ENCODE peak calls at places on chromosome 21, in six cellular contexts. F is H9, R is IMR-90, C is neuronal stem cell, I is mesenchymal stem cell, P is trophoblast cell. N is an unnamed sample.

GRCh38 chr21:35525443-35525842 is 476.3 kb upstream of the RUNX1 start:
- DNase-seq in F (no peak), R (peak; percentile 54), C (no peak), I (no peak), P (no peak), N (no peak)

GRCh38 chr21:32884062-32884461 is 112.5 kb upstream of the PAXBP1 start:
- DNase-seq in F (peak; percentile 66), R (no peak), C (no peak), I (no peak), P (no peak), N (peak; percentile 46)

GRCh38 chr21:25296239-25296638 is 311.0 kb downstream of the MRPL39 start:
- DNase-seq in F (no peak), R (no peak), C (no peak), I (no peak), P (no peak), N (no peak)

GRCh38 chr21:18782721-18783120 is 379.1 kb upstream of the TMPRSS15 start:
- DNase-seq in F (no peak), R (no peak), C (no peak), I (no peak), P (no peak), N (no peak)

GRCh38 chr21:20627594-20627993 is 370.6 kb upstream of the NCAM2 start:
- DNase-seq in F (peak; percentile 57), R (no peak), C (no peak), I (no peak), P (no peak), N (no peak)

GRCh38 chr21:34061983-34062382 is 11.4 kb upstream of the MRPS6 start:
- DNase-seq in F (no peak), R (no peak), C (no peak), I (no peak), P (no peak), N (no peak)

GRCh38 chr21:17673261-17674020 is 60.7 kb upstream of the BTG3 start:
- DNase-seq in F (no peak), R (no peak), C (no peak), I (no peak), P (peak; percentile 50), N (no peak)

GRCh38 chr21:15809818-15810217 is 80.0 kb downstream of the USP25 start:
- DNase-seq in F (no peak), R (peak; percentile 78), C (no peak), I (peak; percentile 49), P (no peak), N (no peak)

GRCh38 chr21:36813071-36813470 is 114.2 kb downstream of the SIM2 start:
- DNase-seq in F (no peak), R (no peak), C (no peak), I (no peak), P (peak; percentile 65), N (no peak)

GRCh38 chr21:35294231-35294898 is 245.3 kb upstream of the RUNX1 start:
- DNase-seq in F (no peak), R (no peak), C (no peak), I (no peak), P (peak; percentile 30), N (no peak)

GRCh38 chr21:42122398-42122797 is 51.3 kb downstream of the UMODL1 start:
- DNase-seq in F (no peak), R (no peak), C (no peak), I (no peak), P (no peak), N (no peak)
- H2AK5ac ChIP-seq in F (no peak overlapping the region), R (no peak overlapping the region), C (no peak overlapping the region), I (no peak overlapping the region), P (no peak overlapping the region), N (peak overlapping the region; percentile 94)

GRCh38 chr21:44425895-44426662 is 29.2 kb upstream of the LRRC3 start:
- DNase-seq in F (peak; percentile 24), R (no peak), C (no peak), I (no peak), P (no peak), N (no peak)
- H3K14ac ChIP-seq in F (no peak overlapping the region), R (no peak overlapping the region), C (peak overlapping the region; percentile 89), I (no peak overlapping the region), P (no peak overlapping the region), N (no peak overlapping the region)

DNA sequence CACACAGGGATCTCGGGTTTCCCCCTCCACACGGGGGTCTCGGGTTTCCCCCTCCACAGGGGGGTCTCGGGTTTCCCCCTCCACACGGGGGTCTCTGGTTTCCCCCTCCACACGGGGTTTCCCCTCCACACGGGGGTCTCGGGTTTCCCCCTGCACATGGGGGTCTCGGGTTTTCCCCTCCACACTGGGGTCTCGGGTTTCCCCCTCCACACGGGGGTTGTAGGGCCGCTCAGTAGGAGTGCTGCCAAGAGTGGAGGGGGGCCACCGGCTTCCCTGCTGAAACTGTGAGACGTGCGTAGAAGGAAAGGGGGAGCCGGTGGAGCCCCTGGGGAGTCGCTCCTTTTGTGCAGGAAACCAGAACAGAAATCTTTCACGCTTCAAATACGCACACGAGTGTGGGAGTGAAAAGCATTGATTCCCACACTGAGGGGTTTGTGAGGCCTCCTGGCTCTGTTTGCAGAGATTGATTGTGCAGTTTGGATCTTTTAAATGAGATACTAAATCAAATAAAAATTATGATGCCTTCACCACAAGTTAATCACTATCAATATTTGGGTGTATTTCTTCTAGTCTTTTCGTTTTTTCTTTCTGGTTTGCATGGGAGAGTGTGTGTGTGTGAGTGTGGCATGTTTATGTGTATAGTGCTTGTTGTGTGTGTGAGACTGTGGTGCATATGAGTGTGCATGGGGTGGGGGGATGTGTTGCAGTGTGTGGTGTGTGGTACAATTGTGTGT is 54.3 kb upstream of the TRAPPC10 start:
- DNase-seq in F (no peak), R (no peak), C (no peak), I (no peak), P (no peak), N (no peak)
- H2AK5ac ChIP-seq in F (no peak overlapping the region), R (no peak overlapping the region), C (peak overlapping the region; percentile 50), I (no peak overlapping the region), P (no peak overlapping the region), N (peak overlapping the region; percentile 78)

GRCh38 chr21:45639206-45640000 is 4.1 kb upstream of the PCBP3 start:
- DNase-seq in F (no peak), R (no peak), C (no peak), I (peak; percentile 10), P (no peak), N (no peak)

GRCh38 chr21:45640001-45640887 is 3.3 kb upstream of the PCBP3 start:
- DNase-seq in F (no peak), R (no peak), C (no peak), I (no peak), P (no peak), N (no peak)

GRCh38 chr21:45642122-45642813 is 1.3 kb upstream of the PCBP3 start:
- DNase-seq in F (no peak), R (no peak), C (no peak), I (peak; percentile 34), P (no peak), N (no peak)

GRCh38 chr21:45641480-45642035 is 2.0 kb upstream of the PCBP3 start:
- DNase-seq in F (no peak), R (no peak), C (no peak), I (peak; percentile 15), P (no peak), N (no peak)

GRCh38 chr21:45640888-45641479 is 2.5 kb upstream of the PCBP3 start:
- DNase-seq in F (peak; percentile 82), R (peak; percentile 18), C (no peak), I (peak; percentile 90), P (no peak), N (peak; percentile 70)
- H3K14ac ChIP-seq in F (no peak overlapping the region), R (no peak overlapping the region), C (peak overlapping the region; percentile 27), I (no peak overlapping the region), P (no peak overlapping the region), N (no peak overlapping the region)

DNA sequence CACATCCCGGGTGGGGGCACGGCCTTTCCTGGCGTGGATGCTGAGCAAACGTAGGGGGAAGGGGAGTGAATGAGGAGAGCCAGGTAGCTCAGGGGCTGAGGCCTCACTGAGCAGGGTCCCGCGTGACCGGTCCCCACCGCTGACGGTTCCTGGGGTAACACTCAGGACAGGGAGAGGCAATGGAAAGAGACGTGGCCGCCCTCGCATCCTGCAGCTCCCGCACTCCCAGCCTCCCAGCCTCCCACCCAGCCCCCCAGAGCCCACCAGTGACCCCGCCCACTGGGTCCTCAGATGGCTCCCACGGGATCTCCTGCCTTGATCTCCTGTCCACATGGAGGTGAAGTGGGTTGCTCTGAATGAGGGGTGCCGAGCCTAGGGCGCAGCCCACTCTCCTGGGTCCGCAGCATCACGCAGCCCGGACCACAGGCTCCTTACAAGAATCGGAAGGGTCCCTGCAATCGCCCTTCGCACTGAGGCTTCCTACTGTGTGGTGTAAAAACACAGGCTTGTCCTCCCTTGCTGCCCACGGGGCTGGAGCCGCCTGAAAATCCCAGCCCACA is 2.4 kb downstream of the TSPEAR start:
- DNase-seq in F (no peak), R (no peak), C (no peak), I (no peak), P (no peak), N (no peak)
- H2AK5ac ChIP-seq in F (no peak overlapping the region), R (no peak overlapping the region), C (peak overlapping the region; percentile 58), I (no peak overlapping the region), P (no peak overlapping the region), N (peak overlapping the region; percentile 82)

GRCh38 chr21:30935889-30936168 is 54.4 kb upstream of the KRTAP11-1 start:
- DNase-seq in F (no peak), R (no peak), C (no peak), I (no peak), P (no peak), N (no peak)

GRCh38 chr21:30942192-30942591 is 60.8 kb upstream of the KRTAP11-1 start:
- DNase-seq in F (no peak), R (no peak), C (no peak), I (no peak), P (no peak), N (no peak)

GRCh38 chr21:30935121-30935888 is 53.9 kb upstream of the KRTAP11-1 start:
- DNase-seq in F (no peak), R (no peak), C (no peak), I (no peak), P (no peak), N (no peak)

GRCh38 chr21:30936207-30936606 is 54.8 kb upstream of the KRTAP11-1 start:
- DNase-seq in F (no peak), R (no peak), C (no peak), I (no peak), P (no peak), N (no peak)
- H3K14ac ChIP-seq in F (no peak overlapping the region), R (no peak overlapping the region), C (no peak overlapping the region), I (no peak overlapping the region), P (no peak overlapping the region), N (no peak overlapping the region)

GRCh38 chr21:40689241-40689640 is 157.7 kb downstream of the DSCAM start:
- DNase-seq in F (no peak), R (no peak), C (no peak), I (no peak), P (no peak), N (no peak)
- H2AK5ac ChIP-seq in F (no peak overlapping the region), R (no peak overlapping the region), C (no peak overlapping the region), I (no peak overlapping the region), P (no peak overlapping the region), N (no peak overlapping the region)

DNA sequence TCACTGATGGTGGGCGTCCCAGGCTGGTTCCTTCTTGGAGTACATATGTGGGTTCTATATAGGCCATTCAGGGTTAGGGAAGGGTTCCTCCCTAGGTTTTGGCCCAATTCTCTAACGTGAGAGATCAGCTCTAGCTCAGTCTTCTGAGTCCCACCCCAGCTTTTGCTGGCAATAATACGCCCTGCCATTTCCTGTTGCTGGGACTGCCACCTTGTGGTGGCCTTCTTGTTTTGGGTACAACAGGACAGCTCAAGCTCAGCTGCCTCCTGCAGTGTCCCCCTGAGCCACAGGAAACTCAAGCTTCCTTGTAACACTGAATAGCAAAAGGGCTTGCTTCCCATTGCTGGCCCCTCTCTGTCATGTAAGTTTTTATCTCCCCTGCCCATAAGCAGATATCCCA is 77.8 kb downstream of the BACH1 start:
- DNase-seq in F (peak; percentile 84), R (no peak), C (no peak), I (peak; percentile 42), P (no peak), N (peak; percentile 31)
- H3K14ac ChIP-seq in F (no peak overlapping the region), R (no peak overlapping the region), C (no peak overlapping the region), I (no peak overlapping the region), P (no peak overlapping the region), N (no peak overlapping the region)

N was measured in H1.